ENCODE peak calls at places on chromosomes 4 and X, in seven cellular contexts. I is SK-N-SH, Y is HCT116, U is H1, P is HepG2, C is K562, V is GM12878. R is an unnamed sample.

GRCh38 chr4:158624889-158625478 is 46.7 kb downstream of the C4orf46 start:
- DNase-seq in I (peak; percentile 32), Y (peak; percentile 58), U (no peak), P (peak; percentile 53), C (peak; percentile 28), V (peak; percentile 11), R (peak; percentile 27)

GRCh38 chr4:141350122-141350904 is 129.6 kb downstream of the ZNF330 start:
- DNase-seq in I (no peak), Y (no peak), U (no peak), P (no peak), C (no peak), V (no peak), R (no peak)

GRCh38 chr4:154519214-154519613 is 27.6 kb upstream of the DCHS2 start:
- DNase-seq in I (no peak), Y (no peak), U (no peak), P (no peak), C (peak; percentile 17), V (no peak), R (no peak)

GRCh38 chr4:82450966-82451755 is 20.8 kb downstream of the ENOPH1 start:
- DNase-seq in I (peak; percentile 67), Y (no peak), U (no peak), P (no peak), C (no peak), V (no peak), R (no peak)

GRCh38 chrX:63657821-63658220 is 127.2 kb downstream of the ARHGEF9 start:
- DNase-seq in I (no peak), Y (peak; percentile 0), U (peak; percentile 0), P (no peak), C (no peak), V (no peak), R (no peak)

GRCh38 chrX:155188786-155189185 is 27.5 kb upstream of the VBP1 start:
- DNase-seq in I (no peak), Y (no peak), U (no peak), P (no peak), C (no peak), V (no peak), R (no peak)

GRCh38 chrX:65750674-65751469 is 83.4 kb downstream of the MSN start:
- DNase-seq in I (no peak), Y (no peak), U (no peak), P (no peak), C (no peak), V (peak; percentile 65), R (no peak)

GRCh38 chr4:83356899-83357661 is 22.4 kb upstream of the HPSE start:
- DNase-seq in I (no peak), Y (peak; percentile 48), U (no peak), P (peak; percentile 76), C (no peak), V (no peak), R (peak; percentile 76)

GRCh38 chr4:102574317-102574716 is 73.2 kb downstream of the NFKB1 start:
- DNase-seq in I (no peak), Y (no peak), U (no peak), P (no peak), C (no peak), V (no peak), R (no peak)

GRCh38 chr4:148196168-148196567 is 246.0 kb downstream of the NR3C2 start:
- DNase-seq in I (no peak), Y (no peak), U (no peak), P (no peak), C (no peak), V (no peak), R (no peak)

GRCh38 chr4:156948738-156949137 is 22.9 kb downstream of the PDGFC start:
- DNase-seq in I (no peak), Y (no peak), U (no peak), P (no peak), C (no peak), V (no peak), R (no peak)

GRCh38 chrX:40244116-40244515 is 146.4 kb upstream of the BCOR start:
- DNase-seq in I (no peak), Y (no peak), U (no peak), P (no peak), C (no peak), V (no peak), R (no peak)

GRCh38 chr4:138868562-138868961 is 147.0 kb upstream of the NOCT start:
- DNase-seq in I (no peak), Y (no peak), U (no peak), P (no peak), C (no peak), V (no peak), R (no peak)

GRCh38 chrX:24498181-24498580 is 33.1 kb downstream of the PDK3 start:
- DNase-seq in I (no peak), Y (no peak), U (no peak), P (peak; percentile 1), C (no peak), V (no peak), R (no peak)

GRCh38 chr4:8067274-8067936 is 91.2 kb downstream of the ABLIM2 start:
- DNase-seq in I (no peak), Y (no peak), U (no peak), P (no peak), C (no peak), V (no peak), R (no peak)

GRCh38 chrX:26651755-26652154 is 435.8 kb downstream of the MAGEB5 start:
- DNase-seq in I (no peak), Y (no peak), U (no peak), P (no peak), C (no peak), V (no peak), R (no peak)

GRCh38 chr4:24719615-24720014 is 75.8 kb upstream of the SOD3 start:
- DNase-seq in I (no peak), Y (no peak), U (no peak), P (no peak), C (no peak), V (no peak), R (no peak)
- H3K27ac ChIP-seq in I (no peak overlapping the region), Y (no peak overlapping the region), U (no peak overlapping the region), P (no peak overlapping the region), C (no peak overlapping the region), V (no peak overlapping the region), R (no peak overlapping the region)

DNA sequence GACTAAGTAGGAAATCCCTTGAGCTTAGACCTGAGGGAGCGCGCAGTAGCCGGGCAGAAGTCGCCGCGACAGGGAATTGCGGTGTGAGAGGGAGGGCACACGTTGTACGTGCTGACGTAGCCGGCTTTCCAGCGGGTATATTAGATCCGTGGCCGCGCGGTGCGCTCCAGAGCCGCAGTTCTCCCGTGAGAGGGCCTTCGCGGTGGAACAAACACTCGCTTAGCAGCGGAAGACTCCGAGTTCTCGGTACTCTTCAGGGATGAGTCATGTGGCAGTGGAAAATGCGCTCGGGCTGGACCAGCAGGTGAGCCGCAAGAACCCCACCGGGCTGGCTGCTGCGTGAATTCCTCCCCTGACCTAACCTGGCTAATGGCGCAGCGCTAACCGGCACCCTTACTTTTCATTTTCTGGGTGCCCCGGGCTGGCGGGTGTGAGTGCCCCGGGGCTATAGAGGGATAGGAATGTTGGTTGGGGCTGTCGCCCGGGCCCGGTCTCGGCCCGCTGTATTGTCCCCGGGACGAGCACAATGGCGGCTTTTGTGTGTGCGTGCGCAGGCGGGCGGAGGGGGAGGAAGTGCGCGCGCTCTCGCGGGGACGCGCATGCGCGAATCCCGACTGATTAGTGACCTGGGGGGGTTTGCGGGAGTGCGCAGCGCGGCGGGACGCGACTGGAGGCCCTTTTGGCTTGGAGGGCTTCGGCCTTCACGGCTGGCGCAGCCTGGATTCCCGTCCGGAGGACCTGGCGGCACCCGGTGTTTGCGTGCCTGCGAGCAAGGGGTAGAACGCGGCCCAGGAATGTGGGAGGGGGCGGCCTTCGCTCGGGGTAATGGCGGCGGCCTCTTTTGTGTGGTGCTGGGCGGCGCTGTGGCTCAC is at the start of gene DDX3X:
- DNase-seq in I (peak; percentile 94), Y (peak; percentile 71), U (no peak), P (peak; percentile 45), C (peak; percentile 92), V (peak; percentile 44), R (no peak)
- TF ChIP-seq SIN3A in I (peak; percentile 3), Y (no peak), U (no peak), P (peak; percentile 68), C (no peak), V (no peak), R (no peak)

GRCh38 chr4:169152104-169152503 is 118.7 kb downstream of the SH3RF1 start:
- DNase-seq in I (no peak), Y (no peak), U (no peak), P (no peak), C (no peak), V (no peak), R (no peak)

GRCh38 chr4:169147217-169147616 is 123.5 kb downstream of the SH3RF1 start:
- DNase-seq in I (no peak), Y (peak; percentile 44), U (no peak), P (no peak), C (no peak), V (no peak), R (peak; percentile 30)

GRCh38 chr4:169151671-169152070 is 119.1 kb downstream of the SH3RF1 start:
- DNase-seq in I (no peak), Y (no peak), U (no peak), P (no peak), C (no peak), V (no peak), R (no peak)

GRCh38 chr4:169150806-169151205 is 120.0 kb downstream of the SH3RF1 start:
- DNase-seq in I (no peak), Y (no peak), U (no peak), P (no peak), C (no peak), V (no peak), R (no peak)

DNA sequence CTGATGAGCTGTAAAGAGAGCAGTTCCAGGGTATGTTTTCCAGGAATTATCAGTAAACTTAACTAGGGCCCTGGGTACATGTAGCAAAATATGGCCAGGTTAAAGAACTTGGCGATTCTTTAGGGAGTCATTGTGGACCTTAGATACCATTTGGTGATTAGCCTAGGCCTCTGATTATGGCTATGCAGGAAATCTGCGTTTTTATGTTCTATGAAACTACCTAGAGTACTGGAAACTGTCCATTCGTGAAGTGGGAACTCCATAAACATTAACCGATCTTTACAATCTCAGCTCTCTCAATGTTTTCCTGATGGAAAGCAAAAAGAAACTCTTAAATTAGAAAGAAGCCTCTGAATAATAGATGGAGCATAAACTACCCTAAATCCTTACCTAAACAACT is 121.9 kb downstream of the SH3RF1 start:
- DNase-seq in I (no peak), Y (no peak), U (no peak), P (no peak), C (no peak), V (no peak), R (no peak)
- H3K27ac ChIP-seq in I (no peak overlapping the region), Y (no peak overlapping the region), U (no peak overlapping the region), P (no peak overlapping the region), C (no peak overlapping the region), V (no peak overlapping the region), R (no peak overlapping the region)

DNA sequence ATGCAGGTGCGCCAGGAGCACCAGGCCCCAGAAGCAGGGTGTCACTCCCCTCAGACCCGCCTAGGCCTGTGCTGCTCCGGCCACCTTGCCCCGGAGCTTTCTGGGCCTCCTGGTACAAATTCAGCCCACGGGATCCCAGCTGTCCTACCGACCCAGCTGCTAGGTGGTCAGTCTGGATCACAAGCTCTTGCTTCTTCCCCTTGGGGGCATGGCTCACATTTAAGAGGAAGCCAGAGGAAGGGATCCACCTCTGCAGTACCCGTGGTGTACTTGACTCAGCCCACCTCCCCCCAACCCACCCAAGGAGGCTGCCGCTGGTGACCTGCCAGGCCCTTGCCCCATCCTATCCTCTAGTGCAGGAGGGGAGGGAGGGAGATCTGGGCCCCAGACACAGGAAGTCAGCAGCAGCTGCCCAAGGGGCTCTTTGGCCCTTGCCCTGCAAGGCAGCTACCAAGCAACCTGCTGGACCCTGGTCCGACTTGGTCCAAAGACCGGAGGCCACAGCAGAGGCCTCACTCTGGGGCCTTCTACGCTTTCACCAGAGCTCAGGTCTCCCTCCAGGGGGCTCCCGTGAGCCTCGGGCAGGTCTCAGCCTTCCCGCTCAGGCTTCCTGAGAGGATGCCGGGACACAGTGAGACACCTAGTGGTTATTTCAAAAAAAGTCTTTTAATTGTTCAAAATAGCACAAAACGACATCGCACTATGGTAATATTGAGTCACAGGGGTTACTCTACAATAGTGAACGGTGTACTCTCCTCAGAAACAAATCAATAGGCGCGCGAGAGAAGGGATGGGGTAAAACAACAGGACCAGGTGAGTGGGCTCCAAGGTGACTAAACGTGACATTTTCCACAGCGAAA is 2.7 kb upstream of the RENBP start:
- DNase-seq in I (peak; percentile 91), Y (peak; percentile 67), U (no peak), P (peak; percentile 75), C (peak; percentile 79), V (no peak), R (no peak)
- TF ChIP-seq SIN3A in I (no peak), Y (no peak), U (no peak), P (no peak), C (no peak), V (no peak), R (no peak)